ENCODE peak calls at places on chromosomes 13 and 19, in ten cellular contexts. One of them, this sample, is unnamed.

GRCh38 chr13:47188802-47189201 is 291.9 kb upstream of the HTR2A start:
- DNase-seq in WERI-Rb-1: no peak
- DNase-seq in H9: no peak
- DNase-seq in psoas muscle: no peak
- DNase-seq in stimulated activated CD4-positive, alpha-beta T cell treated with anti-CD3 and anti-CD28 coated beads, TNF-alpha, amount 100 ng/mL, for 1 hour: no peak
- DNase-seq in right atrium auricular region: no peak
- DNase-seq in body of pancreas: no peak
- DNase-seq in GM04504: peak
- DNase-seq in HEK293T: no peak
- DNase-seq in T-helper 9 cell: no peak
- DNase-seq in this sample: no peak

GRCh38 chr19:53907193-53907581 is 1.9 kb upstream of the CACNG7 start:
- DNase-seq in WERI-Rb-1: no peak
- DNase-seq in H9: peak
- DNase-seq in psoas muscle: peak
- DNase-seq in stimulated activated CD4-positive, alpha-beta T cell treated with anti-CD3 and anti-CD28 coated beads, TNF-alpha, amount 100 ng/mL, for 1 hour: no peak
- DNase-seq in right atrium auricular region: no peak
- DNase-seq in body of pancreas: no peak
- DNase-seq in GM04504: no peak
- DNase-seq in HEK293T: no peak
- DNase-seq in T-helper 9 cell: no peak
- DNase-seq in this sample: peak

GRCh38 chr19:16338470-16339360 is 14.1 kb downstream of the KLF2 start:
- DNase-seq in WERI-Rb-1: no peak
- DNase-seq in H9: no peak
- DNase-seq in psoas muscle: no peak
- DNase-seq in stimulated activated CD4-positive, alpha-beta T cell treated with anti-CD3 and anti-CD28 coated beads, TNF-alpha, amount 100 ng/mL, for 1 hour: no peak
- DNase-seq in right atrium auricular region: peak
- DNase-seq in body of pancreas: peak
- DNase-seq in GM04504: peak
- DNase-seq in HEK293T: no peak
- DNase-seq in T-helper 9 cell: peak
- DNase-seq in this sample: no peak

GRCh38 chr19:16969127-16969526 is 57.5 kb downstream of the CPAMD8 start:
- DNase-seq in WERI-Rb-1: peak
- DNase-seq in H9: no peak
- DNase-seq in psoas muscle: no peak
- DNase-seq in stimulated activated CD4-positive, alpha-beta T cell treated with anti-CD3 and anti-CD28 coated beads, TNF-alpha, amount 100 ng/mL, for 1 hour: no peak
- DNase-seq in right atrium auricular region: no peak
- DNase-seq in body of pancreas: no peak
- DNase-seq in GM04504: no peak
- DNase-seq in HEK293T: no peak
- DNase-seq in T-helper 9 cell: no peak
- DNase-seq in this sample: no peak

GRCh38 chr19:42253245-42254082 is 1.5 kb downstream of the ERF start:
- DNase-seq in WERI-Rb-1: peak
- DNase-seq in H9: peak
- DNase-seq in psoas muscle: peak
- DNase-seq in stimulated activated CD4-positive, alpha-beta T cell treated with anti-CD3 and anti-CD28 coated beads, TNF-alpha, amount 100 ng/mL, for 1 hour: peak
- DNase-seq in right atrium auricular region: no peak
- DNase-seq in body of pancreas: peak
- DNase-seq in GM04504: no peak
- DNase-seq in HEK293T: peak
- DNase-seq in T-helper 9 cell: peak
- DNase-seq in this sample: peak

GRCh38 chr19:42351079-42351735 is 25.8 kb downstream of the MEGF8 start:
- DNase-seq in WERI-Rb-1: no peak
- DNase-seq in H9: no peak
- DNase-seq in psoas muscle: no peak
- DNase-seq in stimulated activated CD4-positive, alpha-beta T cell treated with anti-CD3 and anti-CD28 coated beads, TNF-alpha, amount 100 ng/mL, for 1 hour: no peak
- DNase-seq in right atrium auricular region: no peak
- DNase-seq in body of pancreas: no peak
- DNase-seq in GM04504: no peak
- DNase-seq in HEK293T: no peak
- DNase-seq in T-helper 9 cell: no peak
- DNase-seq in this sample: no peak

GRCh38 chr19:5955638-5955935 is 22.4 kb downstream of the RANBP3 start:
- DNase-seq in WERI-Rb-1: no peak
- DNase-seq in H9: no peak
- DNase-seq in psoas muscle: no peak
- DNase-seq in stimulated activated CD4-positive, alpha-beta T cell treated with anti-CD3 and anti-CD28 coated beads, TNF-alpha, amount 100 ng/mL, for 1 hour: no peak
- DNase-seq in right atrium auricular region: no peak
- DNase-seq in body of pancreas: no peak
- DNase-seq in GM04504: no peak
- DNase-seq in HEK293T: no peak
- DNase-seq in T-helper 9 cell: no peak
- DNase-seq in this sample: no peak

GRCh38 chr19:2478756-2479555 is 3.0 kb downstream of the GADD45B start:
- DNase-seq in WERI-Rb-1: no peak
- DNase-seq in H9: no peak
- DNase-seq in psoas muscle: peak
- DNase-seq in stimulated activated CD4-positive, alpha-beta T cell treated with anti-CD3 and anti-CD28 coated beads, TNF-alpha, amount 100 ng/mL, for 1 hour: peak
- DNase-seq in right atrium auricular region: peak
- DNase-seq in body of pancreas: peak
- DNase-seq in GM04504: peak
- DNase-seq in HEK293T: no peak
- DNase-seq in T-helper 9 cell: peak
- DNase-seq in this sample: no peak

GRCh38 chr19:33865306-33865705 is 68.6 kb downstream of the KCTD15 start:
- DNase-seq in WERI-Rb-1: no peak
- DNase-seq in H9: no peak
- DNase-seq in psoas muscle: no peak
- DNase-seq in stimulated activated CD4-positive, alpha-beta T cell treated with anti-CD3 and anti-CD28 coated beads, TNF-alpha, amount 100 ng/mL, for 1 hour: no peak
- DNase-seq in right atrium auricular region: no peak
- DNase-seq in body of pancreas: no peak
- DNase-seq in GM04504: no peak
- DNase-seq in HEK293T: no peak
- DNase-seq in T-helper 9 cell: no peak
- DNase-seq in this sample: no peak

GRCh38 chr13:44697058-44697457 is 120.9 kb upstream of the TSC22D1 start:
- DNase-seq in WERI-Rb-1: no peak
- DNase-seq in H9: no peak
- DNase-seq in psoas muscle: no peak
- DNase-seq in stimulated activated CD4-positive, alpha-beta T cell treated with anti-CD3 and anti-CD28 coated beads, TNF-alpha, amount 100 ng/mL, for 1 hour: no peak
- DNase-seq in right atrium auricular region: no peak
- DNase-seq in body of pancreas: no peak
- DNase-seq in GM04504: no peak
- DNase-seq in HEK293T: no peak
- DNase-seq in T-helper 9 cell: no peak
- DNase-seq in this sample: no peak

GRCh38 chr13:96984061-96984508 is 10.2 kb downstream of the OXGR1 start:
- DNase-seq in WERI-Rb-1: no peak
- DNase-seq in H9: peak
- DNase-seq in psoas muscle: no peak
- DNase-seq in stimulated activated CD4-positive, alpha-beta T cell treated with anti-CD3 and anti-CD28 coated beads, TNF-alpha, amount 100 ng/mL, for 1 hour: no peak
- DNase-seq in right atrium auricular region: no peak
- DNase-seq in body of pancreas: peak
- DNase-seq in GM04504: no peak
- DNase-seq in HEK293T: no peak
- DNase-seq in T-helper 9 cell: no peak
- DNase-seq in this sample: peak

GRCh38 chr13:33349996-33350826 is 64.7 kb upstream of the STARD13 start:
- DNase-seq in WERI-Rb-1: no peak
- DNase-seq in H9: peak
- DNase-seq in psoas muscle: peak
- DNase-seq in stimulated activated CD4-positive, alpha-beta T cell treated with anti-CD3 and anti-CD28 coated beads, TNF-alpha, amount 100 ng/mL, for 1 hour: no peak
- DNase-seq in right atrium auricular region: no peak
- DNase-seq in body of pancreas: peak
- DNase-seq in GM04504: no peak
- DNase-seq in HEK293T: peak
- DNase-seq in T-helper 9 cell: no peak
- DNase-seq in this sample: peak

GRCh38 chr19:38958301-38958700 is 17.2 kb downstream of the FBXO17 start:
- DNase-seq in WERI-Rb-1: no peak
- DNase-seq in H9: no peak
- DNase-seq in psoas muscle: no peak
- DNase-seq in stimulated activated CD4-positive, alpha-beta T cell treated with anti-CD3 and anti-CD28 coated beads, TNF-alpha, amount 100 ng/mL, for 1 hour: no peak
- DNase-seq in right atrium auricular region: no peak
- DNase-seq in body of pancreas: no peak
- DNase-seq in GM04504: no peak
- DNase-seq in HEK293T: no peak
- DNase-seq in T-helper 9 cell: no peak
- DNase-seq in this sample: no peak

This sample was measured in glutamatergic neuron.